ENCODE peak calls at places on chromosomes 4 and X, in eight cellular contexts. One of them, this sample, is unnamed.

GRCh38 chr4:33494150-33494549 is 2750.2 kb downstream of the ARAP2 start:
- DNase-seq in hepatocyte: no peak
- DNase-seq in psoas muscle: no peak
- DNase-seq in endodermal cell: no peak
- DNase-seq in AG04450: no peak
- DNase-seq in H9: no peak
- DNase-seq in Peyer's patch: no peak
- DNase-seq in nephron progenitor cell: no peak
- DNase-seq in this sample: no peak

GRCh38 chr4:139532951-139533350 is 23.1 kb downstream of the SETD7 start:
- DNase-seq in nephron progenitor cell: peak
- DNase-seq in H9: no peak
- DNase-seq in psoas muscle: no peak
- DNase-seq in hepatocyte: no peak
- DNase-seq in AG04450: no peak
- DNase-seq in endodermal cell: no peak
- DNase-seq in Peyer's patch: no peak
- DNase-seq in this sample: no peak

GRCh38 chrX:1264556-1264955 is 4.1 kb upstream of the CSF2RA start:
- DNase-seq in Peyer's patch: no peak
- DNase-seq in nephron progenitor cell: no peak
- DNase-seq in AG04450: no peak
- DNase-seq in H9: no peak
- DNase-seq in hepatocyte: no peak
- DNase-seq in endodermal cell: no peak
- DNase-seq in psoas muscle: no peak
- DNase-seq in this sample: no peak

GRCh38 chr4:117466388-117466787 is 381.0 kb upstream of the TRAM1L1 start:
- DNase-seq in nephron progenitor cell: no peak
- DNase-seq in psoas muscle: no peak
- DNase-seq in AG04450: no peak
- DNase-seq in endodermal cell: peak
- DNase-seq in hepatocyte: no peak
- DNase-seq in Peyer's patch: no peak
- DNase-seq in H9: peak
- DNase-seq in this sample: no peak

GRCh38 chr4:6986067-6986780 is 56.9 kb upstream of the TADA2B start:
- DNase-seq in endodermal cell: peak
- DNase-seq in Peyer's patch: no peak
- DNase-seq in psoas muscle: peak
- DNase-seq in hepatocyte: peak
- DNase-seq in nephron progenitor cell: peak
- DNase-seq in AG04450: peak
- DNase-seq in H9: no peak
- DNase-seq in this sample: peak

GRCh38 chr4:144580421-144580820 is 65.5 kb upstream of the HHIP start:
- DNase-seq in AG04450: no peak
- DNase-seq in Peyer's patch: no peak
- DNase-seq in H9: no peak
- DNase-seq in endodermal cell: no peak
- DNase-seq in psoas muscle: no peak
- DNase-seq in nephron progenitor cell: no peak
- DNase-seq in hepatocyte: no peak
- DNase-seq in this sample: no peak

GRCh38 chr4:44629280-44629866 is 22.1 kb downstream of the YIPF7 start:
- DNase-seq in nephron progenitor cell: peak
- DNase-seq in Peyer's patch: no peak
- DNase-seq in H9: peak
- DNase-seq in hepatocyte: peak
- DNase-seq in endodermal cell: peak
- DNase-seq in psoas muscle: no peak
- DNase-seq in AG04450: peak
- DNase-seq in this sample: no peak

GRCh38 chr4:184476660-184477059 is 2.3 kb upstream of the IRF2 start:
- DNase-seq in psoas muscle: no peak
- DNase-seq in hepatocyte: no peak
- DNase-seq in Peyer's patch: no peak
- DNase-seq in H9: no peak
- DNase-seq in endodermal cell: no peak
- DNase-seq in nephron progenitor cell: no peak
- DNase-seq in AG04450: no peak
- DNase-seq in this sample: no peak

GRCh38 chr4:992297-993110 is 700 bp downstream of the SLC26A1 start:
- DNase-seq in AG04450: no peak
- DNase-seq in nephron progenitor cell: peak
- DNase-seq in H9: no peak
- DNase-seq in endodermal cell: no peak
- DNase-seq in hepatocyte: peak
- DNase-seq in psoas muscle: no peak
- DNase-seq in Peyer's patch: peak
- DNase-seq in this sample: peak

GRCh38 chr4:118338981-118339765 is 13.6 kb downstream of the PRSS12 start:
- DNase-seq in H9: no peak
- DNase-seq in nephron progenitor cell: no peak
- DNase-seq in hepatocyte: no peak
- DNase-seq in Peyer's patch: no peak
- DNase-seq in endodermal cell: no peak
- DNase-seq in psoas muscle: no peak
- DNase-seq in AG04450: peak
- DNase-seq in this sample: no peak

GRCh38 chrX:17634542-17635207 is 102.6 kb upstream of the SCML1 start:
- DNase-seq in endodermal cell: no peak
- DNase-seq in nephron progenitor cell: no peak
- DNase-seq in hepatocyte: no peak
- DNase-seq in Peyer's patch: no peak
- DNase-seq in psoas muscle: no peak
- DNase-seq in AG04450: no peak
- DNase-seq in H9: no peak
- DNase-seq in this sample: no peak

GRCh38 chr4:122963222-122963621 is 40.8 kb upstream of the NUDT6 start:
- DNase-seq in H9: no peak
- DNase-seq in Peyer's patch: no peak
- DNase-seq in psoas muscle: no peak
- DNase-seq in hepatocyte: no peak
- DNase-seq in nephron progenitor cell: no peak
- DNase-seq in endodermal cell: no peak
- DNase-seq in AG04450: no peak
- DNase-seq in this sample: no peak

GRCh38 chr4:185792384-185793146 is 19.4 kb downstream of the SORBS2 start:
- DNase-seq in Peyer's patch: no peak
- DNase-seq in H9: no peak
- DNase-seq in endodermal cell: no peak
- DNase-seq in nephron progenitor cell: no peak
- DNase-seq in psoas muscle: no peak
- DNase-seq in AG04450: peak
- DNase-seq in hepatocyte: peak
- DNase-seq in this sample: no peak

GRCh38 chr4:25792200-25792791 is 70.5 kb downstream of the SEL1L3 start:
- DNase-seq in Peyer's patch: peak
- DNase-seq in endodermal cell: peak
- DNase-seq in hepatocyte: no peak
- DNase-seq in nephron progenitor cell: peak
- DNase-seq in H9: peak
- DNase-seq in AG04450: no peak
- DNase-seq in psoas muscle: no peak
- DNase-seq in this sample: no peak

GRCh38 chr4:151930372-151930771 is 169.6 kb upstream of the GATB start:
- DNase-seq in endodermal cell: no peak
- DNase-seq in psoas muscle: no peak
- DNase-seq in Peyer's patch: no peak
- DNase-seq in H9: no peak
- DNase-seq in AG04450: no peak
- DNase-seq in hepatocyte: no peak
- DNase-seq in nephron progenitor cell: no peak
- DNase-seq in this sample: peak

GRCh38 chr4:17758459-17758858 is 23.0 kb downstream of the FAM184B start:
- DNase-seq in H9: no peak
- DNase-seq in nephron progenitor cell: peak
- DNase-seq in endodermal cell: no peak
- DNase-seq in AG04450: no peak
- DNase-seq in hepatocyte: no peak
- DNase-seq in Peyer's patch: no peak
- DNase-seq in psoas muscle: no peak
- DNase-seq in this sample: no peak

GRCh38 chr4:51872283-51872997 is 29.5 kb downstream of the DCUN1D4 start:
- DNase-seq in H9: no peak
- DNase-seq in endodermal cell: no peak
- DNase-seq in nephron progenitor cell: no peak
- DNase-seq in hepatocyte: no peak
- DNase-seq in psoas muscle: no peak
- DNase-seq in AG04450: no peak
- DNase-seq in Peyer's patch: no peak
- DNase-seq in this sample: no peak

GRCh38 chr4:96162631-96163030 is 322.7 kb downstream of the PDHA2 start:
- DNase-seq in endodermal cell: no peak
- DNase-seq in nephron progenitor cell: no peak
- DNase-seq in AG04450: no peak
- DNase-seq in Peyer's patch: no peak
- DNase-seq in H9: no peak
- DNase-seq in psoas muscle: no peak
- DNase-seq in hepatocyte: no peak
- DNase-seq in this sample: no peak

GRCh38 chr4:128606173-128606572 is 203.3 kb upstream of the JADE1 start:
- DNase-seq in nephron progenitor cell: no peak
- DNase-seq in H9: no peak
- DNase-seq in psoas muscle: peak
- DNase-seq in Peyer's patch: no peak
- DNase-seq in AG04450: no peak
- DNase-seq in endodermal cell: no peak
- DNase-seq in hepatocyte: no peak
- DNase-seq in this sample: no peak

GRCh38 chrX:139324756-139325155 is 205.8 kb upstream of the F9 start:
- DNase-seq in endodermal cell: no peak
- DNase-seq in H9: no peak
- DNase-seq in Peyer's patch: no peak
- DNase-seq in psoas muscle: no peak
- DNase-seq in hepatocyte: no peak
- DNase-seq in nephron progenitor cell: no peak
- DNase-seq in AG04450: no peak
- DNase-seq in this sample: no peak
- TF ChIP-seq CTCF in endodermal cell: no peak
- TF ChIP-seq CTCF in H9: no peak
- TF ChIP-seq CTCF in Peyer's patch: no peak
- TF ChIP-seq CTCF in psoas muscle: no peak
- TF ChIP-seq CTCF in hepatocyte: no peak
- TF ChIP-seq CTCF in nephron progenitor cell: no peak
- TF ChIP-seq CTCF in AG04450: no peak
- TF ChIP-seq CTCF in this sample: no peak

DNA sequence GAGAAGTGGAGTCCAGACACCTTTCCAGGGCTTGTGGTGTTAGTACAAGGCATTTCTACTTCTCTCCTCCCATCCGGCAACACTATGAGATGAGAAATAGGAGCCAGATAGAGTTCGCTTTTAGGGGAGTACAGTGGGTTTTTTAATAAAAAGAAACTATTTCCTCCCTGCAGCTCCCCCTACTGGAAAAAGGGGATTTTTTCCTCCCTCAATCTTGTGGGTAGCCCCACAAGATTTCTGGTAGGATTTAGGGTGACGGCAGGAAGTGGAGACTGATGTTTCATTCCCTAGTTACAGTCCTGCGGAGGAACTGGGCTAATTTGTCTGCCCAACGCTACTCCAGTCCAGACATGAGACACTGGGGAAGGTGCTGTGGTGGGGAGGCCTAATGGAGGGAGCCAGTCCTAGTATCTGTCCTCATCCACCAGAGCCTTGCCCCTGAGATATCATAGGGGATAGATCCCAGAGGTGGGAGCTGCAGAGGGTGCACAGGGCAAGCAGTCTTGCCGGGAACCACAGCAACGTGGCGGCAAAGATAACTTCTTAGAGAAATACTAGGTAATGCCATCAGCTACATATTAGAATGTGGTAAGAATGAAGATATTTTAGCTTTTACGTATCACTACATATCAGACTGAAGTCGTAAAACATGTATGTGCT is 45.6 kb upstream of the PRKG2 start:
- DNase-seq in endodermal cell: peak
- DNase-seq in AG04450: no peak
- DNase-seq in psoas muscle: no peak
- DNase-seq in Peyer's patch: no peak
- DNase-seq in hepatocyte: no peak
- DNase-seq in H9: peak
- DNase-seq in nephron progenitor cell: peak
- DNase-seq in this sample: no peak
- TF ChIP-seq CTCF in endodermal cell: peak
- TF ChIP-seq CTCF in AG04450: peak
- TF ChIP-seq CTCF in psoas muscle: no peak
- TF ChIP-seq CTCF in Peyer's patch: no peak
- TF ChIP-seq CTCF in hepatocyte: peak
- TF ChIP-seq CTCF in H9: peak
- TF ChIP-seq CTCF in nephron progenitor cell: peak
- TF ChIP-seq CTCF in this sample: no peak

DNA sequence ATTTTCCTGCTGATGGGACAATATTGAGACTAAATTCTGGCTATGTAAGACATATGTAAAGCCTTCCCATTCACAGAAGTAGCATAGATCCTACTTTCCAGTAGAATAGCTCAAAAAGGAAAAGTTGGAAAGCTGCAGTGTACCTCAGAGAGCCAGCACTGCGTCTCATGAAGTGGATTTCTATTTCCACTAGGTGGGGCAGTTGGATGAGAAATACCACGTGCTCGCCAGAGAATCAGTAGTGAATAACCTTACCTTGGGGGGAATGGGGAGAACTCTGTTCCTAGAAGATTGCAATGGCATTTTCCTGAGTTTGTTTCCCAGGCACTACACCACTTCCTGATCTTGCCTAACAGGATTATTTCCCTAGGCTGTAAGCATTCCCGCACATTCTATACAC is 907.1 kb downstream of the FSTL5 start:
- DNase-seq in endodermal cell: peak
- DNase-seq in psoas muscle: no peak
- DNase-seq in AG04450: no peak
- DNase-seq in hepatocyte: peak
- DNase-seq in nephron progenitor cell: no peak
- DNase-seq in Peyer's patch: no peak
- DNase-seq in H9: no peak
- DNase-seq in this sample: no peak
- TF ChIP-seq CTCF in endodermal cell: peak
- TF ChIP-seq CTCF in psoas muscle: no peak
- TF ChIP-seq CTCF in AG04450: no peak
- TF ChIP-seq CTCF in hepatocyte: peak
- TF ChIP-seq CTCF in nephron progenitor cell: no peak
- TF ChIP-seq CTCF in Peyer's patch: no peak
- TF ChIP-seq CTCF in H9: peak
- TF ChIP-seq CTCF in this sample: no peak

DNA sequence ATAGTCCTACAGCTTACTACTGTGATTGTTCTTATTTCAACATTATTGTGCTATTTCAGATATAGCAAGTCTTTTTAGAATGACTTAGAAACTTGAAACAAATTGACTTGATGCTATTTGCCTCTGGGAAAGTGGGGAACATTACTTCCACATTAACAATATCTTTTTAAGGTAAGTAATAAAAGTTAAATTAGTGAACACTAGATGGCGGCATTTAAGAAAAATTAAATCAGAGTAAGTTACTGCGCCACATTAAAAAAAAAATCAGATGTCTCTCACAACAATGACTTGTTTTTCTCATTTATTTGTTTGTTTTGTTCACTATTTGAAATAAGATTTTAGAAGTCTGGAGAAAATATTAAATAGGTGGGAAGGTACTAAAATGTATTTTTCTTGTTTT is 1026.9 kb upstream of the SLIT2 start:
- DNase-seq in H9: no peak
- DNase-seq in hepatocyte: peak
- DNase-seq in nephron progenitor cell: no peak
- DNase-seq in endodermal cell: no peak
- DNase-seq in AG04450: no peak
- DNase-seq in Peyer's patch: no peak
- DNase-seq in psoas muscle: no peak
- DNase-seq in this sample: no peak
- TF ChIP-seq CTCF in H9: peak
- TF ChIP-seq CTCF in hepatocyte: peak
- TF ChIP-seq CTCF in nephron progenitor cell: peak
- TF ChIP-seq CTCF in endodermal cell: peak
- TF ChIP-seq CTCF in AG04450: peak
- TF ChIP-seq CTCF in Peyer's patch: no peak
- TF ChIP-seq CTCF in psoas muscle: peak
- TF ChIP-seq CTCF in this sample: peak